ENCODE peak calls at places on chromosome 7, in eight cellular contexts. S is HL-60, Z is GM23338, D is A549, N is HCT116, A is SK-N-SH, G is K562, T is GM12878. E is an unnamed sample.

GRCh38 chr7:36216063-36216684 is 63.1 kb downstream of the EEPD1 start:
- DNase-seq in S (no peak), Z (no peak), T (no peak), D (no peak), N (no peak), A (no peak), G (no peak), E (no peak)

GRCh38 chr7:16728811-16729210 is 24.7 kb upstream of the TSPAN13 start:
- DNase-seq in A (no peak), D (no peak), Z (no peak), N (no peak), G (no peak), T (no peak), S (no peak), E (no peak)

GRCh38 chr7:114530074-114530611 is 115.5 kb downstream of the FOXP2 start:
- DNase-seq in T (no peak), S (no peak), G (no peak), N (no peak), D (peak; percentile 64), A (no peak), Z (no peak), E (no peak)

GRCh38 chr7:47497367-47498096 is 84.4 kb downstream of the TNS3 start:
- DNase-seq in G (no peak), Z (no peak), D (no peak), N (no peak), T (peak; percentile 52), A (peak; percentile 60), S (peak; percentile 15), E (no peak)

GRCh38 chr7:116986611-116987565 is 33.6 kb downstream of the ST7 start:
- DNase-seq in S (peak; percentile 18), G (no peak), T (no peak), D (no peak), Z (no peak), A (no peak), N (no peak), E (no peak)

GRCh38 chr7:105315357-105315756 is 73.4 kb downstream of the SRPK2 start:
- DNase-seq in S (no peak), N (no peak), G (no peak), Z (no peak), A (no peak), D (no peak), T (no peak), E (no peak)

GRCh38 chr7:90917536-90917935 is 321.4 kb downstream of the CDK14 start:
- DNase-seq in A (no peak), D (no peak), N (no peak), S (no peak), Z (no peak), T (no peak), G (no peak), E (no peak)

GRCh38 chr7:27162930-27163775 is 2.2 kb downstream of the HOXA9 start:
- DNase-seq in T (no peak), D (no peak), A (no peak), G (no peak), N (no peak), S (no peak), Z (no peak), E (no peak)

GRCh38 chr7:145928937-145929336 is 187.7 kb upstream of the CNTNAP2 start:
- DNase-seq in Z (no peak), D (no peak), S (no peak), T (no peak), A (no peak), G (no peak), N (no peak), E (no peak)

GRCh38 chr7:98909487-98909886 is 31.2 kb downstream of the TRRAP start:
- DNase-seq in Z (no peak), D (no peak), G (no peak), A (no peak), T (no peak), N (no peak), S (no peak), E (no peak)

GRCh38 chr7:69608049-69608448 is 9.8 kb downstream of the AUTS2 start:
- DNase-seq in Z (no peak), S (no peak), G (no peak), T (no peak), A (no peak), D (no peak), N (no peak), E (no peak)

GRCh38 chr7:101644879-101645278 is 15.8 kb upstream of the MYL10 start:
- DNase-seq in A (no peak), D (peak; percentile 24), N (no peak), Z (no peak), T (no peak), S (no peak), G (no peak), E (no peak)

GRCh38 chr7:1807821-1808600 is 137.9 kb downstream of the ELFN1 start:
- DNase-seq in D (no peak), G (no peak), T (no peak), N (no peak), A (no peak), Z (no peak), S (no peak), E (no peak)

GRCh38 chr7:7719235-7719634 is 828 bp upstream of the RPA3 start:
- DNase-seq in A (peak; percentile 47), D (peak; percentile 35), T (peak; percentile 77), G (no peak), N (peak; percentile 26), Z (no peak), S (peak; percentile 29), E (peak; percentile 69)

GRCh38 chr7:74439546-74439945 is 14.2 kb upstream of the GTF2IRD1 start:
- DNase-seq in Z (no peak), T (no peak), S (no peak), D (no peak), A (no peak), N (no peak), G (no peak), E (no peak)

GRCh38 chr7:157627646-157628045 is 290.8 kb downstream of the DNAJB6 start:
- DNase-seq in T (no peak), A (no peak), S (no peak), N (no peak), D (no peak), G (no peak), Z (no peak), E (no peak)

GRCh38 chr7:108014747-108015682 is 12.1 kb upstream of the LAMB1 start:
- DNase-seq in N (peak; percentile 32), G (no peak), Z (no peak), A (no peak), D (peak; percentile 91), S (no peak), T (no peak), E (no peak)

GRCh38 chr7:55026086-55026790 is 7.4 kb downstream of the EGFR start:
- DNase-seq in G (no peak), D (no peak), A (no peak), Z (no peak), N (no peak), T (no peak), S (no peak), E (no peak)

GRCh38 chr7:17030559-17030958 is 148.8 kb upstream of the AGR3 start:
- DNase-seq in T (no peak), A (no peak), G (no peak), S (peak; percentile 22), N (no peak), Z (no peak), D (no peak), E (no peak)

GRCh38 chr7:91149518-91149917 is 114.7 kb upstream of the FZD1 start:
- DNase-seq in A (peak; percentile 58), T (no peak), D (no peak), S (no peak), Z (no peak), N (no peak), G (no peak), E (no peak)

GRCh38 chr7:152333134-152333533 is 102.7 kb downstream of the KMT2C start:
- DNase-seq in N (no peak), D (no peak), A (no peak), T (no peak), G (no peak), Z (no peak), S (no peak), E (no peak)

GRCh38 chr7:101428093-101428866 is 65.6 kb downstream of the COL26A1 start:
- DNase-seq in A (no peak), G (no peak), S (no peak), Z (no peak), N (no peak), T (no peak), D (no peak), E (no peak)

GRCh38 chr7:34087892-34088891 is 182.9 kb downstream of the BMPER start:
- DNase-seq in D (peak; percentile 62), G (no peak), A (peak; percentile 37), S (no peak), Z (peak; percentile 80), N (peak; percentile 45), T (no peak), E (no peak)

GRCh38 chr7:132066776-132067175 is 509.5 kb downstream of the PLXNA4 start:
- DNase-seq in N (no peak), D (no peak), S (no peak), Z (no peak), T (no peak), G (no peak), A (no peak), E (no peak)
- TF ChIP-seq REST in N (no peak), D (no peak), S (no peak), Z (no peak), T (no peak), G (no peak), A (no peak), E (no peak)

GRCh38 chr7:11607676-11608075 is 224.3 kb downstream of the THSD7A start:
- DNase-seq in G (no peak), N (no peak), D (no peak), Z (no peak), T (no peak), S (no peak), A (no peak), E (no peak)
- TF ChIP-seq REST in G (no peak), N (no peak), D (no peak), Z (no peak), T (no peak), S (no peak), A (no peak), E (no peak)

DNA sequence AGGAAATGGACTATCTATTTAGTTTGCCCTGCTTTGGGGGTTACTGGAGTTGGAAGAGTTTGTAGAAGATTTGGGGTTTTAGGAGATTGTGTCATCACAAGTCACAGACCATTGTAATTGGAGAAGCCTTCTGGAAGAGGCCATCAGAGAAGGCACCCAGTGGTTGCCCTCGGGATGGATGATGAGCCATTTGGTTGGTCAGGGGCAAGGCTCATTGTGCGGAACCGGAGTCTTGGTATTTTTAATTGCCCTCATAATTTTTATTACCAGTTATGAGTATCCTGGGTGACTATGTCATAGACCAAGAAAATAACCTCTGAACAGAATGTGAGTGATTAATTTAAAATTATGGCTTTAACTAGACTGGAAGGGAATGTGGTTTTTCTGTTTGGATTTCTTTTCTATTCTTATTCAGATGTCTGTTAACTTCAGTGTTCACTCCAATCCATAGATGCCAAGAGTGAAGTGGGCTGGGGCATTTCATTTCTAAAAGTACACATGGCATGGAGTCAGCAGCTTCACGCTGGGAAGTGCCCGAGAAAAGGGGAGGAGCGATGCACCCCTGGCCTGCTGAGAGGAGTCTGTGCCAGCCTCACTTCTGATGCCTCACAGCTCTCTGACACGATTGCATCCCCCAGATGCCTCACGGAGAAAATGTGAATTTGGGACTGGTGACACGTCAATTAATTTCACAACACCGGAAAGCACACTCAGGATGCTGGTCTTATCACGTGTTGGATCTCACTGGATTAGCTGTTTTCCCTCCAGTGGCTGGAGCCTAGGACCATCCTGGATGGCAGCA is 225.6 kb upstream of the IGFBP3 start:
- DNase-seq in S (no peak), D (peak; percentile 61), N (no peak), T (no peak), A (peak; percentile 21), Z (no peak), G (no peak), E (no peak)
- TF ChIP-seq REST in S (no peak), D (no peak), N (no peak), T (no peak), A (no peak), Z (no peak), G (no peak), E (no peak)

GRCh38 chr7:23098460-23098859 is 7.1 kb upstream of the KLHL7 start:
- DNase-seq in G (no peak), Z (no peak), S (no peak), D (no peak), T (no peak), N (no peak), A (no peak), E (no peak)
- TF ChIP-seq REST in G (no peak), Z (no peak), S (no peak), D (no peak), T (no peak), N (no peak), A (no peak), E (no peak)